ENCODE peak calls at places on chromosome 13, in five cellular contexts. B is CD8-positive, alpha-beta memory T cell; N is neural progenitor cell; W is cardiac muscle cell; F is left ventricle myocardium inferior. Q is an unnamed sample.

GRCh38 chr13:91400094-91400462 is 1.7 kb downstream of the GPC5 start:
- DNase-seq in B (no peak), N (peak; percentile 4), W (no peak), F (no peak), Q (no peak)

GRCh38 chr13:39269004-39269403 is 230.7 kb downstream of the NHLRC3 start:
- DNase-seq in B (no peak), N (no peak), W (no peak), F (no peak), Q (no peak)

GRCh38 chr13:24473646-24474045 is 38.9 kb downstream of the PARP4 start:
- DNase-seq in B (no peak), N (no peak), W (no peak), F (no peak), Q (no peak)

GRCh38 chr13:79781829-79782540 is 301.0 kb downstream of the NDFIP2 start:
- DNase-seq in B (no peak), N (no peak), W (no peak), F (no peak), Q (no peak)

GRCh38 chr13:27583645-27584044 is 36.7 kb downstream of the LNX2 start:
- DNase-seq in B (no peak), N (no peak), W (no peak), F (no peak), Q (no peak)

GRCh38 chr13:106424805-106425204 is 110.7 kb downstream of the EFNB2 start:
- DNase-seq in B (no peak), N (no peak), W (no peak), F (no peak), Q (no peak)

GRCh38 chr13:87684850-87685735 is 13.9 kb downstream of the SLITRK5 start:
- DNase-seq in B (no peak), N (no peak), W (no peak), F (no peak), Q (no peak)

GRCh38 chr13:112693831-112694497 is 4.1 kb downstream of the ATP11A start:
- DNase-seq in B (no peak), N (peak; percentile 35), W (no peak), F (no peak), Q (peak; percentile 43)

GRCh38 chr13:94119360-94119936 is 360.0 kb downstream of the DCT start:
- DNase-seq in B (no peak), N (no peak), W (peak; percentile 11), F (no peak), Q (no peak)

GRCh38 chr13:109985871-109986270 is 199.5 kb upstream of the IRS2 start:
- DNase-seq in B (no peak), N (no peak), W (no peak), F (no peak), Q (no peak)

GRCh38 chr13:104414771-104415170 is 1348.6 kb upstream of the SLC10A2 start:
- DNase-seq in B (no peak), N (no peak), W (no peak), F (no peak), Q (no peak)

GRCh38 chr13:91134773-91135124 is 212.7 kb upstream of the MIR17HG start:
- DNase-seq in B (no peak), N (no peak), W (no peak), F (no peak), Q (no peak)

GRCh38 chr13:75489502-75490263 is 7.7 kb upstream of the TBC1D4 start:
- DNase-seq in B (no peak), N (no peak), W (no peak), F (no peak), Q (no peak)

GRCh38 chr13:113782472-113782871 is 23.4 kb downstream of the TMEM255B start:
- DNase-seq in B (no peak), N (no peak), W (no peak), F (no peak), Q (peak; percentile 30)

GRCh38 chr13:91097269-91097668 is 250.2 kb upstream of the MIR17HG start:
- DNase-seq in B (no peak), N (peak; percentile 5), W (peak; percentile 9), F (no peak), Q (no peak)

GRCh38 chr13:52128714-52129700 is at the start of gene NEK5:
- DNase-seq in B (peak; percentile 50), N (peak; percentile 92), W (peak; percentile 89), F (peak; percentile 58), Q (peak; percentile 75)

GRCh38 chr13:46354143-46355087 is 32.6 kb downstream of the RUBCNL start:
- DNase-seq in B (no peak), N (no peak), W (no peak), F (no peak), Q (no peak)

GRCh38 chr13:113976711-113977684 is 3.1 kb upstream of the C13orf46 start:
- DNase-seq in B (no peak), N (no peak), W (no peak), F (no peak), Q (peak; percentile 58)

DNA sequence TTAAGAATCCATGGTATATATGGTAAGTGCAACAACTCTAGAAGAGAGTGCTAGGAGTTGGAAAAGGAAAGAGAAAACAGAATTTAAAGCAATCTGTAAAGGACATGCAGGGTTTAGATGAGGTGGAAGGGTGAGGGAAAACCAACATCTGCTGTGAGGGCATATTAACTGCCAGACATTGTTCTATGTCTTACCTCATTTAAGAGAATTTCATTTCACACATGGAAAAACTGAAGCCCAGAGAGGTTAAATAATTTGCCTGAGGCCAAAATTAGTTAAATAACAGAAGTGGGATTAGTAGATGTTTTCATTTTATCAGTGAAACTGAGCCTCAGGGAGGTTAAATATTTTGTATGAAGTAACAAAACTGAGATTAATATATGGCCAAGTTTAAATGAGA is 7.4 kb upstream of the USPL1 start:
- DNase-seq in B (no peak), N (no peak), W (no peak), F (no peak), Q (no peak)
- H3K27ac ChIP-seq in B (no peak overlapping the region), N (no peak overlapping the region), W (no peak overlapping the region), F (no peak overlapping the region), Q (no peak overlapping the region)

GRCh38 chr13:45321230-45321629 is 19.8 kb downstream of the TPT1 start:
- DNase-seq in B (no peak), N (no peak), W (no peak), F (no peak), Q (peak; percentile 65)

GRCh38 chr13:45315520-45316167 is 25.3 kb downstream of the TPT1 start:
- DNase-seq in B (no peak), N (no peak), W (peak; percentile 23), F (peak; percentile 43), Q (no peak)

GRCh38 chr13:45314822-45315221 is 26.2 kb downstream of the TPT1 start:
- DNase-seq in B (no peak), N (no peak), W (no peak), F (no peak), Q (no peak)

GRCh38 chr13:45316210-45316799 is 24.7 kb downstream of the TPT1 start:
- DNase-seq in B (no peak), N (no peak), W (no peak), F (no peak), Q (no peak)

DNA sequence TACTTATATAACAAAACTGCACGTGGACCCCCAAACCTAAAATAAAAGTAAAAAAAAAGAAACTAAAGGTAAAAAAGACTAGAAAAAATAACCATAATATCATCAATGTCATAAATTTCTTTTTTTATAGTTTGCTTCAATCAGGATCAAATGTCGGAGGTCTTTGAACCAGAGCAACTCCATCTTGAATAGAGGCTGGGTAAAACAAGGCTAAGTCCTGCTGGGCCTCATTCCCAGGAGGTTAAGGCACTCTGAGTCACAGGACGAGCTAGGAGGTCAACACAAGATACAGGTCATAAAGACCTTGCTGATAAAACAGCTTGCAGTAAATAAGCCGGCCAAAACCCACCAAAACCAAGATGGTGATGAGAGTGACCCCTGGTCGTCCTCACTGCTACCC is 24.0 kb downstream of the TPT1 start:
- DNase-seq in B (no peak), N (no peak), W (no peak), F (no peak), Q (no peak)
- H3K4me3 ChIP-seq in B (no peak overlapping the region), N (no peak overlapping the region), W (no peak overlapping the region), F (no peak overlapping the region), Q (no peak overlapping the region)

DNA sequence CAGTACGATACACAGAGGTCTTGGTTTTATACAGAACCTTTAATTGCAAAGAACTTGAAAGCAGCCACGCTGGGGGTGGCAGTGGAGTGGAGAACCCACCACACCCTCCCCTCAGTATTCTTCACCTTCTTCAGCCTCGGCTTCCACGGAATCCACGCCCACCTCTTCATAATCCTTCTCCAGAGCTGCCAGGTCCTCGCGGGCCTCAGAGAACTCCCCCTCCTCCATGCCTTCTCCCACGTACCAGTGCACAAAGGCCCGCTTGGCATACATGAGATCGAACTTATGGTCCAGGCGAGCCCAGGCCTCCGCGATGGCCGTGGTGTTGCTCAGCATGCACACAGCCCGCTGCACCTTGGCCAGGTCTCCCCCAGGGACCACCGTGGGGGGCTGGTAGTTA is 7.9 kb downstream of the TUBA3C start:
- DNase-seq in B (no peak), N (no peak), W (no peak), F (no peak), Q (no peak)
- H3K9me3 ChIP-seq in B (no peaks in the 10 kb centered on the region), N (no peaks in the 10 kb centered on the region), W (no peaks in the 10 kb centered on the region), F (peaks cover 9% of the 10 kb centered on the region), Q (peaks cover 4% of the 10 kb centered on the region)

GRCh38 chr13:33940898-33941297 is 122.9 kb downstream of the RFC3 start:
- DNase-seq in B (no peak), N (peak; percentile 45), W (no peak), F (no peak), Q (no peak)
- H3K27ac ChIP-seq in B (no peak overlapping the region), N (no peak overlapping the region), W (no peak overlapping the region), F (no peak overlapping the region), Q (no peak overlapping the region)

GRCh38 chr13:20160346-20161274 is at the start of gene GJA3:
- DNase-seq in B (peak; percentile 54), N (peak; percentile 84), W (peak; percentile 86), F (peak; percentile 64), Q (no peak)
- H3K4me3 ChIP-seq in B (no peak within 1 kb of the TSS), N (peak within 1 kb of the TSS; percentile 61), W (peak within 1 kb of the TSS; percentile 94), F (peak within 1 kb of the TSS; percentile 74), Q (peak within 1 kb of the TSS; percentile 6)

GRCh38 chr13:111626371-111627305 is 306.2 kb downstream of the TEX29 start:
- DNase-seq in B (no peak), N (no peak), W (no peak), F (peak; percentile 61), Q (no peak)

GRCh38 chr13:111623170-111623569 is 302.7 kb downstream of the TEX29 start:
- DNase-seq in B (no peak), N (no peak), W (no peak), F (no peak), Q (no peak)

GRCh38 chr13:111623743-111624505 is 303.5 kb downstream of the TEX29 start:
- DNase-seq in B (no peak), N (no peak), W (no peak), F (no peak), Q (no peak)

GRCh38 chr13:111627596-111627995 is 307.2 kb downstream of the TEX29 start:
- DNase-seq in B (no peak), N (no peak), W (no peak), F (no peak), Q (no peak)

DNA sequence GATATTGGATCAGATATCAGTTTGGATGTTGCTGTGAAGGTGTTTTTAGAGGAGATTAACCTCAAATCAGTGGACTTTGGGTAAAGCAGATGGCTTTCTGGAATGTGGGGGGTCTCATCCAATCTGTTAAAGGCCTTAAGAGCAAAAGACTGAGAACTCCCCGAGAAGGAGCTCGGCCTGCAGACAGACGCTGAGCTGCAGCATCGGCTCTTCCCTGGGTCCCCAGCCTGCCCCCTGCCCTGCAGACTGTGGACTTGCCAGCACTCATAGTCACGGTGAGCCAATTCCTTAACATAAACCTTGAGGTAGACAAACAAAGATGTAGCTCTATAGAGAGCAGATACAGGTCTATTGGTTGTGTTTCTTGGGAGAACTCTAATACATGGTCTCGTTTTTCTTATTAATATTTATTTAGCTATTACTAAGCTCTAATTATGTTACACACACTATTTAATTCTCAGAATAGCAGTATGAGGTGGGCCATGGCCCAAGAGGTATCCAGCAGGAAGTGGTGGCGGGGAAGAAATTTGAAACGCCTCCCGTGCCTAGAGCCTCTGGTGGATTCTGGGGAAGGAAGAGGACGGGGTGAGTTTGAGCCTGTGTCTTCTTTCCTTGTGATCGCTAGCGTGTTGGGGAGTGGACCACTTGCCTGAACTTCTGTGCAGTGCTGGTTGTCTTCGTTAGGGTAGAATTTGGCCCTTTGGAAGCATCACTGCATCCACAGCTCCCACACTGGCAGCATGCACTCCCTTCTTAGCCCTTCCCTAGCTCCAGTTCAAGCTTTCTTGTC is 305.3 kb downstream of the TEX29 start:
- DNase-seq in B (no peak), N (no peak), W (no peak), F (no peak), Q (no peak)
- H3K9me3 ChIP-seq in B (no peaks in the 10 kb centered on the region), N (no peaks in the 10 kb centered on the region), W (no peaks in the 10 kb centered on the region), F (no peaks in the 10 kb centered on the region), Q (no peaks in the 10 kb centered on the region)

Q was measured in aorta.